ENCODE peak calls at places on chromosomes 2 and 18, in seven cellular contexts. M, H, Y, Z, S, K and Q are unnamed samples.

GRCh38 chr18:56997200-56997599 is 149.7 kb upstream of the BOD1L2 start:
- DNase-seq in M (no peak), H (no peak), Y (no peak), Z (no peak), S (no peak), K (no peak), Q (no peak)

GRCh38 chr2:22355816-22356433 is 1029.1 kb upstream of the KLHL29 start:
- DNase-seq in M (peak; percentile 13), H (peak; percentile 1), Y (no peak), Z (no peak), S (peak; percentile 57), K (no peak), Q (no peak)

GRCh38 chr18:64245461-64245860 is 96.6 kb upstream of the LINC00305 start:
- DNase-seq in M (no peak), H (no peak), Y (no peak), Z (no peak), S (no peak), K (no peak), Q (no peak)

GRCh38 chr2:9231291-9232165 is 24.9 kb downstream of the ASAP2 start:
- DNase-seq in M (no peak), H (no peak), Y (no peak), Z (no peak), S (peak; percentile 60), K (no peak), Q (no peak)

GRCh38 chr2:16773080-16773713 is 107.6 kb upstream of the CYRIA start:
- DNase-seq in M (peak; percentile 74), H (peak; percentile 53), Y (peak; percentile 49), Z (peak; percentile 100), S (no peak), K (no peak), Q (no peak)

GRCh38 chr2:119592436-119592835 is 48.2 kb downstream of the CFAP221 start:
- DNase-seq in M (no peak), H (no peak), Y (no peak), Z (no peak), S (no peak), K (no peak), Q (no peak)

GRCh38 chr2:219175928-219176817 is 552 bp downstream of the CNPPD1 start:
- DNase-seq in M (peak; percentile 70), H (peak; percentile 73), Y (peak; percentile 41), Z (peak; percentile 46), S (peak; percentile 72), K (peak; percentile 35), Q (no peak)

GRCh38 chr2:238649936-238650518 is 197.9 kb upstream of the TWIST2 start:
- DNase-seq in M (no peak), H (no peak), Y (no peak), Z (no peak), S (no peak), K (no peak), Q (no peak)

GRCh38 chr18:44715245-44715644 is 34.6 kb downstream of the SETBP1 start:
- DNase-seq in M (peak; percentile 92), H (peak; percentile 95), Y (peak; percentile 63), Z (no peak), S (no peak), K (no peak), Q (no peak)

GRCh38 chr2:100964706-100965269 is 37.3 kb upstream of the RPL31 start:
- DNase-seq in M (peak; percentile 27), H (peak; percentile 43), Y (no peak), Z (no peak), S (no peak), K (no peak), Q (no peak)

GRCh38 chr18:24212939-24213338 is 74.1 kb downstream of the CABYR start:
- DNase-seq in M (peak; percentile 77), H (peak; percentile 82), Y (peak; percentile 91), Z (no peak), S (no peak), K (no peak), Q (peak; percentile 72)

GRCh38 chr2:149556452-149556851 is 31.1 kb downstream of the MMADHC start:
- DNase-seq in M (no peak), H (no peak), Y (no peak), Z (no peak), S (no peak), K (no peak), Q (no peak)

GRCh38 chr2:45904267-45904921 is 252.9 kb downstream of the PRKCE start:
- DNase-seq in M (peak; percentile 86), H (peak; percentile 79), Y (peak; percentile 18), Z (no peak), S (no peak), K (no peak), Q (no peak)

GRCh38 chr2:187994464-187995331 is 297.0 kb upstream of the GULP1 start:
- DNase-seq in M (peak; percentile 47), H (peak; percentile 87), Y (no peak), Z (no peak), S (no peak), K (no peak), Q (no peak)

GRCh38 chr2:147845608-147846002 is 776 bp downstream of the ACVR2A start:
- DNase-seq in M (peak; percentile 51), H (peak; percentile 41), Y (peak; percentile 24), Z (peak; percentile 15), S (no peak), K (no peak), Q (no peak)

GRCh38 chr18:5527603-5528002 is 16.2 kb downstream of the EPB41L3 start:
- DNase-seq in M (peak; percentile 91), H (peak; percentile 92), Y (peak; percentile 89), Z (no peak), S (no peak), K (no peak), Q (peak; percentile 23)

GRCh38 chr2:19810148-19810547 is 91.6 kb downstream of the TTC32 start:
- DNase-seq in M (no peak), H (no peak), Y (no peak), Z (no peak), S (no peak), K (no peak), Q (no peak)

GRCh38 chr2:62675062-62675461 is 30.5 kb upstream of the EHBP1 start:
- DNase-seq in M (no peak), H (no peak), Y (no peak), Z (no peak), S (no peak), K (no peak), Q (no peak)

GRCh38 chr2:232781765-232782164 is 5.4 kb upstream of the KCNJ13 start:
- DNase-seq in M (peak; percentile 60), H (peak; percentile 74), Y (peak; percentile 79), Z (peak; percentile 9), S (no peak), K (no peak), Q (peak; percentile 40)

GRCh38 chr2:82507657-82508056 is 1951.4 kb downstream of the SUCLG1 start:
- DNase-seq in M (no peak), H (no peak), Y (no peak), Z (no peak), S (no peak), K (no peak), Q (no peak)

GRCh38 chr2:231241755-231242507 is 43.5 kb downstream of the ARMC9 start:
- DNase-seq in M (peak; percentile 6), H (peak; percentile 49), Y (no peak), Z (no peak), S (peak; percentile 62), K (no peak), Q (no peak)

GRCh38 chr2:69827796-69828540 is 1.5 kb upstream of the GMCL1 start:
- DNase-seq in M (peak; percentile 30), H (no peak), Y (peak; percentile 33), Z (no peak), S (no peak), K (no peak), Q (no peak)

GRCh38 chr18:28041366-28041765 is 135.6 kb downstream of the CDH2 start:
- DNase-seq in M (peak; percentile 87), H (no peak), Y (peak; percentile 82), Z (no peak), S (no peak), K (no peak), Q (no peak)

GRCh38 chr2:233446616-233447305 is 92.5 kb downstream of the DGKD start:
- DNase-seq in M (no peak), H (no peak), Y (no peak), Z (no peak), S (peak; percentile 42), K (no peak), Q (no peak)